ENCODE peak calls at places on chromosomes 16 and 17, in four cellular contexts. One of them, this sample, is unnamed.

GRCh38 chr16:46649571-46649970 is 28.4 kb upstream of the SHCBP1 start:
- DNase-seq in Panc1: no peak
- DNase-seq in uterus: peak
- DNase-seq in IMR-90: peak
- DNase-seq in this sample: no peak

GRCh38 chr16:30942421-30942796 is 6.5 kb upstream of the ORAI3 start:
- DNase-seq in Panc1: no peak
- DNase-seq in uterus: no peak
- DNase-seq in IMR-90: no peak
- DNase-seq in this sample: no peak

GRCh38 chr17:64115871-64116534 is 13.9 kb downstream of the ERN1 start:
- DNase-seq in Panc1: no peak
- DNase-seq in uterus: no peak
- DNase-seq in IMR-90: peak
- DNase-seq in this sample: no peak

GRCh38 chr17:5044630-5045029 is 9.4 kb upstream of the SLC52A1 start:
- DNase-seq in Panc1: no peak
- DNase-seq in uterus: no peak
- DNase-seq in IMR-90: no peak
- DNase-seq in this sample: no peak

GRCh38 chr16:55913717-55914116 is 38.5 kb upstream of the CES5A start:
- DNase-seq in Panc1: no peak
- DNase-seq in uterus: no peak
- DNase-seq in IMR-90: no peak
- DNase-seq in this sample: no peak

GRCh38 chr16:24685539-24686432 is 43.7 kb upstream of the TNRC6A start:
- DNase-seq in Panc1: no peak
- DNase-seq in uterus: peak
- DNase-seq in IMR-90: peak
- DNase-seq in this sample: no peak

GRCh38 chr16:10669791-10670190 is 24.9 kb downstream of the TEKT5 start:
- DNase-seq in Panc1: no peak
- DNase-seq in uterus: no peak
- DNase-seq in IMR-90: no peak
- DNase-seq in this sample: no peak

GRCh38 chr17:74738051-74738996 is 1.3 kb downstream of the RAB37 start:
- DNase-seq in Panc1: no peak
- DNase-seq in uterus: no peak
- DNase-seq in IMR-90: no peak
- DNase-seq in this sample: no peak

GRCh38 chr17:74212262-74212912 is 984 bp upstream of the TTYH2 start:
- DNase-seq in Panc1: no peak
- DNase-seq in uterus: peak
- DNase-seq in IMR-90: no peak
- DNase-seq in this sample: no peak

GRCh38 chr17:62724398-62725146 is 83.5 kb downstream of the MARCHF10 start:
- DNase-seq in Panc1: no peak
- DNase-seq in uterus: no peak
- DNase-seq in IMR-90: peak
- DNase-seq in this sample: no peak

GRCh38 chr16:27233731-27234130 is 30.4 kb downstream of the KDM8 start:
- DNase-seq in Panc1: no peak
- DNase-seq in uterus: no peak
- DNase-seq in IMR-90: no peak
- DNase-seq in this sample: no peak

GRCh38 chr17:7686221-7687071 is 844 bp downstream of the TP53 start:
- DNase-seq in Panc1: peak
- DNase-seq in uterus: peak
- DNase-seq in IMR-90: peak
- DNase-seq in this sample: no peak

GRCh38 chr17:44331249-44331760 is 6.7 kb upstream of the SLC25A39 start:
- DNase-seq in Panc1: no peak
- DNase-seq in uterus: peak
- DNase-seq in IMR-90: peak
- DNase-seq in this sample: peak

GRCh38 chr17:17515921-17516295 is 19.7 kb upstream of the RASD1 start:
- DNase-seq in Panc1: no peak
- DNase-seq in uterus: no peak
- DNase-seq in IMR-90: peak
- DNase-seq in this sample: no peak

GRCh38 chr16:62406387-62406786 is 370.1 kb upstream of the CDH8 start:
- DNase-seq in Panc1: no peak
- DNase-seq in uterus: no peak
- DNase-seq in IMR-90: no peak
- DNase-seq in this sample: no peak

GRCh38 chr16:69324013-69324531 is 6.3 kb downstream of the PDF start:
- DNase-seq in Panc1: no peak
- DNase-seq in uterus: peak
- DNase-seq in IMR-90: no peak
- DNase-seq in this sample: no peak

GRCh38 chr16:76932541-76933211 is 258.3 kb upstream of the MON1B start:
- DNase-seq in Panc1: no peak
- DNase-seq in uterus: no peak
- DNase-seq in IMR-90: peak
- DNase-seq in this sample: no peak

GRCh38 chr17:72376486-72377345 is 255.9 kb downstream of the SOX9 start:
- DNase-seq in Panc1: no peak
- DNase-seq in uterus: no peak
- DNase-seq in IMR-90: peak
- DNase-seq in this sample: no peak

GRCh38 chr17:50506298-50506697 is 1.9 kb upstream of the MYCBPAP start:
- DNase-seq in Panc1: no peak
- DNase-seq in uterus: no peak
- DNase-seq in IMR-90: no peak
- DNase-seq in this sample: no peak

GRCh38 chr17:50508573-50509460 is 578 bp downstream of the MYCBPAP start:
- DNase-seq in Panc1: no peak
- DNase-seq in uterus: no peak
- DNase-seq in IMR-90: no peak
- DNase-seq in this sample: no peak

GRCh38 chr17:50511058-50511457 is 2.8 kb downstream of the MYCBPAP start:
- DNase-seq in Panc1: no peak
- DNase-seq in uterus: no peak
- DNase-seq in IMR-90: peak
- DNase-seq in this sample: no peak

GRCh38 chr17:50505731-50506130 is 2.5 kb upstream of the MYCBPAP start:
- DNase-seq in Panc1: no peak
- DNase-seq in uterus: no peak
- DNase-seq in IMR-90: no peak
- DNase-seq in this sample: no peak

GRCh38 chr17:50507871-50508572 is at the start of gene MYCBPAP:
- DNase-seq in Panc1: no peak
- DNase-seq in uterus: peak
- DNase-seq in IMR-90: peak
- DNase-seq in this sample: peak
- TF ChIP-seq CTCF in Panc1: no peak
- TF ChIP-seq CTCF in uterus: peak
- TF ChIP-seq CTCF in IMR-90: peak
- TF ChIP-seq CTCF in this sample: no peak

GRCh38 chr17:29620271-29620670 is 2.4 kb downstream of the CORO6 start:
- DNase-seq in Panc1: no peak
- DNase-seq in uterus: no peak
- DNase-seq in IMR-90: peak
- DNase-seq in this sample: no peak

GRCh38 chr17:29618272-29619065 is 4.2 kb downstream of the CORO6 start:
- DNase-seq in Panc1: no peak
- DNase-seq in uterus: no peak
- DNase-seq in IMR-90: no peak
- DNase-seq in this sample: no peak

GRCh38 chr17:29617481-29618271 is 5.0 kb downstream of the CORO6 start:
- DNase-seq in Panc1: no peak
- DNase-seq in uterus: peak
- DNase-seq in IMR-90: peak
- DNase-seq in this sample: no peak

GRCh38 chr17:29620779-29621500 is 1.8 kb downstream of the CORO6 start:
- DNase-seq in Panc1: no peak
- DNase-seq in uterus: no peak
- DNase-seq in IMR-90: no peak
- DNase-seq in this sample: no peak

DNA sequence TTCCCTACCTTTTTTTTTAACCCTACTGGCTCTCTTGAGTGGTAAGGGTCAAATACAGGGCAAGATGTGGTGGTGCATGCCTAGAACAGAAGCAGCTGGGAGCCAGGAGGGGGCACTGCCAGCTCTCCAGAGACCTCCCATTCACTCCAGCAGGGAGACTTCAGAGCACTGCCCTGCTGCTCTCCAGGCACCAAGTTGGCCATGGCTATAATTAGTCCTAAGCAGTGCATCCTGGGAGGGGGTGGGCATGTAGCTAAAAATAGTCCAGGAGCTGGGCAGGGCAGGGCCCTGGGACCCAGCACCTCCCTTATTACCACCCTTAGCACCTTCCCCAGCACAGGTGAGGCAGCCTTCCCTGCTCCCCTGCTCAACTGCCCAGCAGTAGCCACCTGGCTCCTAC is 3.5 kb downstream of the CORO6 start:
- DNase-seq in Panc1: no peak
- DNase-seq in uterus: no peak
- DNase-seq in IMR-90: peak
- DNase-seq in this sample: no peak
- TF ChIP-seq CTCF in Panc1: peak
- TF ChIP-seq CTCF in uterus: no peak
- TF ChIP-seq CTCF in IMR-90: peak
- TF ChIP-seq CTCF in this sample: no peak

GRCh38 chr16:67663877-67664222 is 2.7 kb downstream of the ENKD1 start:
- DNase-seq in Panc1: no peak
- DNase-seq in uterus: no peak
- DNase-seq in IMR-90: no peak
- DNase-seq in this sample: no peak

GRCh38 chr16:67662653-67663010 is 1.9 kb downstream of the PARD6A start:
- DNase-seq in Panc1: no peak
- DNase-seq in uterus: no peak
- DNase-seq in IMR-90: no peak
- DNase-seq in this sample: no peak

GRCh38 chr16:67664258-67664657 is 2.3 kb downstream of the ENKD1 start:
- DNase-seq in Panc1: no peak
- DNase-seq in uterus: no peak
- DNase-seq in IMR-90: no peak
- DNase-seq in this sample: no peak

GRCh38 chr16:67661864-67662652 is 1.3 kb downstream of the PARD6A start:
- DNase-seq in Panc1: no peak
- DNase-seq in uterus: no peak
- DNase-seq in IMR-90: no peak
- DNase-seq in this sample: no peak

DNA sequence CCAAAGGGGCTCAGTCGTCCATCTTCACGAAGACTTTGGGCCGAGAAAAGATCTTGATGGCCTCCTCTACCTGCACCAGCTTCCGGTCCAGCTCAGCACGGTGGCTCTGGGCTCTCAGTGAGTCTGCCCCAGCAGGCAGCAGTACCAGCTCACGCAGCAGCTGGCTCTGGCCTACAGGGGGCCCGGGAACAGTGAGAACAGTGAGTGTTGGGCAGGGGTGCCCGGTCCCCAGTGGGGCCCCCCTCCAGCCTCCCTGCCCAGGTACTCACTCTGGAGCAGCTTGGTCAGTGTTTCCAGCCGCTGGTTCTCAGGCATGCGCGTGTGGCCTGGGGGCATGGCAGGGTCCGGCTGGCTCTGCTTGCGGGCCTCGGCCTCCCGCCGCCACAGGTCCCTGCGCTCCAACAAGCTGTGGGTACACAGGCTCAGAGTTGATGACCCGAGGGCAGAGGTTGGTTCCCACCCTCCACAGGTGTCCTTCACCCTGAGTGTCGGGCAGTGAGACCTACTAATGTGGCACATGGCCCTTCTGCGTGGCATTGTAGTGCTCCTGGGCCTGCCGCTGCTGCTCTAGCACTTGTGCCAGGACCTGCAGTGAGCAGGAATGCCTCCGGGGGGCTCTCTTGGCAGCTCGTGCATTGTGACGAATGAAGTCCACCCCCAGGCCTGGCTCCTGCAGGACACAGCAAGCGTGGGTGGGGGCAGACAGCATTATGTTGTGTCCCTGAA is 2.6 kb downstream of the PARD6A start:
- DNase-seq in Panc1: no peak
- DNase-seq in uterus: no peak
- DNase-seq in IMR-90: no peak
- DNase-seq in this sample: no peak
- TF ChIP-seq CTCF in Panc1: peak
- TF ChIP-seq CTCF in uterus: no peak
- TF ChIP-seq CTCF in IMR-90: peak
- TF ChIP-seq CTCF in this sample: no peak

GRCh38 chr17:81229666-81229920 is 6.8 kb upstream of the CEP131 start:
- DNase-seq in Panc1: no peak
- DNase-seq in uterus: no peak
- DNase-seq in IMR-90: no peak
- DNase-seq in this sample: no peak

GRCh38 chr17:81231766-81232581 is 6.9 kb downstream of the TEPSIN start:
- DNase-seq in Panc1: no peak
- DNase-seq in uterus: no peak
- DNase-seq in IMR-90: no peak
- DNase-seq in this sample: no peak

GRCh38 chr17:81228834-81229665 is 6.3 kb upstream of the CEP131 start:
- DNase-seq in Panc1: no peak
- DNase-seq in uterus: no peak
- DNase-seq in IMR-90: no peak
- DNase-seq in this sample: no peak

GRCh38 chr17:81231121-81231645 is 7.7 kb downstream of the TEPSIN start:
- DNase-seq in Panc1: no peak
- DNase-seq in uterus: no peak
- DNase-seq in IMR-90: no peak
- DNase-seq in this sample: no peak

GRCh38 chr17:81230043-81230820 is 7.5 kb upstream of the CEP131 start:
- DNase-seq in Panc1: no peak
- DNase-seq in uterus: no peak
- DNase-seq in IMR-90: no peak
- DNase-seq in this sample: no peak
- TF ChIP-seq CTCF in Panc1: peak
- TF ChIP-seq CTCF in uterus: no peak
- TF ChIP-seq CTCF in IMR-90: peak
- TF ChIP-seq CTCF in this sample: no peak

DNA sequence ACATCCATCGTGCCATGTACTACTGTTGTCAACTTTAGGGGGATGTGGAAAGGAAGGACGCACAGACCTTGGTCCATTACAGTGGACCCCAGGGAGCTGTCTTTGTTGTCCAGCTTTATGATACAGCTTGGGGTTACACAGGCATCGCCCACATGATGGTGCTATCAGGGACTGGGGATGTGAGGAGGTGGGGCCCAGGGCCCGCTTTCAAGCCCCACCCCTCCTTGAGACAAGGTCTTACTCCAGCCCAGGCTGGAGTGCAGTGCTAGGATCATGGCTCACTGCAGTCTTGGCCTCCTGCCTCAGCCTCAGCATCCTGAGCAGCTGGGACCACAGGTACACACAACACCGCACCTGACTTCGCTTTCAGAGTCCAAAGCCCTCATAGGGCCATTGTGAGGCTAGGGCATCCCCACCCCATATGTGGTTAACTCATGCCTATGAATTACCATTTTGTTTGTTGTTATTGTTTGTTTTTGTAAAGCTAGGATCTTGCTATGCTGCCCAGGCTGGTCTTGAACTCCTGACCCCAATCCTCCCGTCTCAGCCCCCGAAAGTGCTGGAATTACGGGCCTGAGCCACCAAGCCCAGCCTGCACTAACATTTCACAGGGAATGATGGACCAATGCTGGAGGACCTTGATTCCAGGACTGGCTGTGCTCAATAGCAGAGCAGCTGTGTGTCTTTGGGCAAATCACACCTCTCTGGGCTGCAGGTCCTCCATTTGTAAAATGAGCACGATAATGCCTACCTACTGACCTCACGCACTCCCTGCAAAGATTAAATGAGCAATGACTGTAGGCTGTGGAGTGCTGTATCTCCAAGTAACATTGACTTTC is 17.2 kb downstream of the ST3GAL2 start:
- DNase-seq in Panc1: no peak
- DNase-seq in uterus: no peak
- DNase-seq in IMR-90: no peak
- DNase-seq in this sample: no peak
- TF ChIP-seq CTCF in Panc1: no peak
- TF ChIP-seq CTCF in uterus: no peak
- TF ChIP-seq CTCF in IMR-90: no peak
- TF ChIP-seq CTCF in this sample: no peak

This sample was measured in omental fat pad.